ENCODE peak calls at places on chromosomes 11 and 22, in six cellular contexts. H is dorsolateral prefrontal cortex, P is type B pancreatic cell, K is AG10803, W is neural crest cell, V is sigmoid colon. A is an unnamed sample.
A peak's percentile ranks its signal among the peaks of the same experiment; 100 is the strongest.

GRCh38 chr22:47676685-47677084 is 914.2 kb downstream of the TBC1D22A start:
- DNase-seq in H (no peak), P (peak; percentile 29), K (no peak), W (no peak), V (no peak), A (no peak)

GRCh38 chr11:2269601-2270321 is 627 bp downstream of the ASCL2 start:
- DNase-seq in H (no peak), P (peak; percentile 82), K (peak; percentile 44), W (peak; percentile 44), V (no peak), A (peak; percentile 38)

GRCh38 chr22:45268167-45268957 is 16.4 kb upstream of the UPK3A start:
- DNase-seq in H (no peak), P (no peak), K (no peak), W (peak; percentile 53), V (no peak), A (no peak)

GRCh38 chr22:27748355-27749168 is 53.0 kb downstream of the MN1 start:
- DNase-seq in H (no peak), P (no peak), K (peak; percentile 87), W (no peak), V (peak; percentile 69), A (peak; percentile 33)

GRCh38 chr11:9982127-9982795 is 311.8 kb downstream of the SBF2 start:
- DNase-seq in H (no peak), P (no peak), K (peak; percentile 51), W (no peak), V (no peak), A (peak; percentile 77)

GRCh38 chr22:39661501-39661841 is 90.9 kb downstream of the CACNA1I start:
- DNase-seq in H (no peak), P (no peak), K (no peak), W (no peak), V (no peak), A (no peak)

GRCh38 chr11:117314840-117315239 is 1.2 kb downstream of the BACE1 start:
- DNase-seq in H (no peak), P (no peak), K (no peak), W (no peak), V (peak; percentile 59), A (no peak)

GRCh38 chr11:2380396-2380795 is 3.3 kb downstream of the CD81 start:
- DNase-seq in H (no peak), P (no peak), K (no peak), W (no peak), V (no peak), A (no peak)

GRCh38 chr11:109619498-109619897 is 197.5 kb downstream of the C11orf87 start:
- DNase-seq in H (no peak), P (no peak), K (no peak), W (no peak), V (no peak), A (peak; percentile 95)

GRCh38 chr11:59550842-59551650 is 39.7 kb downstream of the OR4D9 start:
- DNase-seq in H (peak; percentile 67), P (peak; percentile 82), K (peak; percentile 91), W (peak; percentile 83), V (peak; percentile 92), A (peak; percentile 80)

GRCh38 chr11:33701831-33702230 is 1.2 kb upstream of the C11orf91 start:
- DNase-seq in H (no peak), P (no peak), K (peak; percentile 81), W (no peak), V (no peak), A (peak; percentile 78)

GRCh38 chr22:25554321-25555088 is 10.0 kb upstream of the GRK3 start:
- DNase-seq in H (no peak), P (no peak), K (no peak), W (no peak), V (no peak), A (no peak)

GRCh38 chr22:46537221-46537945 is at the start of gene CELSR1:
- DNase-seq in H (no peak), P (peak; percentile 85), K (no peak), W (peak; percentile 29), V (no peak), A (peak; percentile 58)

GRCh38 chr22:28021998-28022660 is 103.1 kb upstream of the PITPNB start:
- DNase-seq in H (peak; percentile 15), P (no peak), K (no peak), W (no peak), V (peak; percentile 61), A (no peak)

GRCh38 chr22:49933236-49933921 is 14.9 kb downstream of the CRELD2 start:
- DNase-seq in H (peak; percentile 77), P (no peak), K (no peak), W (no peak), V (peak; percentile 94), A (no peak)

GRCh38 chr11:43738600-43739409 is 58.3 kb downstream of the HSD17B12 start:
- DNase-seq in H (no peak), P (no peak), K (peak; percentile 80), W (no peak), V (no peak), A (peak; percentile 54)

GRCh38 chr11:17719028-17719939 is at the start of gene MYOD1:
- DNase-seq in H (no peak), P (no peak), K (no peak), W (no peak), V (peak; percentile 63), A (peak; percentile 33)

GRCh38 chr22:21978564-21979386 is 3.8 kb downstream of the TOP3B start:
- DNase-seq in H (no peak), P (no peak), K (no peak), W (no peak), V (peak; percentile 18), A (no peak)

GRCh38 chr11:71931245-71931602 is 2.4 kb downstream of the RNF121 start:
- DNase-seq in H (no peak), P (no peak), K (no peak), W (no peak), V (no peak), A (no peak)

GRCh38 chr11:47162426-47162825 is 14.3 kb downstream of the ARFGAP2 start:
- DNase-seq in H (no peak), P (no peak), K (no peak), W (no peak), V (no peak), A (no peak)

GRCh38 chr11:13010737-13011342 is 1.7 kb downstream of the RASSF10 start:
- DNase-seq in H (no peak), P (peak; percentile 68), K (no peak), W (peak; percentile 16), V (no peak), A (peak; percentile 41)

GRCh38 chr11:86623041-86623621 is 49.3 kb downstream of the ME3 start:
- DNase-seq in H (no peak), P (no peak), K (peak; percentile 64), W (no peak), V (no peak), A (peak; percentile 99)

GRCh38 chr11:72430743-72431570 is 3.4 kb downstream of the CLPB start:
- DNase-seq in H (peak; percentile 57), P (no peak), K (peak; percentile 61), W (peak; percentile 16), V (no peak), A (no peak)

GRCh38 chr11:68954970-68955958 is 25.5 kb downstream of the MRGPRD start:
- DNase-seq in H (no peak), P (no peak), K (no peak), W (no peak), V (peak; percentile 93), A (no peak)

GRCh38 chr11:68958211-68958610 is 22.6 kb downstream of the MRGPRD start:
- DNase-seq in H (no peak), P (no peak), K (no peak), W (no peak), V (no peak), A (no peak)

GRCh38 chr11:68959465-68960298 is 21.1 kb downstream of the MRGPRD start:
- DNase-seq in H (no peak), P (no peak), K (no peak), W (no peak), V (no peak), A (no peak)

GRCh38 chr11:68956547-68957254 is 24.1 kb downstream of the MRGPRD start:
- DNase-seq in H (no peak), P (no peak), K (no peak), W (no peak), V (peak; percentile 72), A (no peak)

GRCh38 chr11:68956142-68956541 is 24.6 kb downstream of the MRGPRD start:
- DNase-seq in H (no peak), P (no peak), K (no peak), W (peak; percentile 23), V (peak; percentile 69), A (no peak)
- TF ChIP-seq CTCF in H (no peak), P (peak; percentile 47), K (peak; percentile 14), W (peak; percentile 37), V (no peak), A (peak; percentile 48)

GRCh38 chr11:65468874-65469333 is 29.9 kb upstream of the MALAT1 start:
- DNase-seq in H (no peak), P (no peak), K (peak; percentile 19), W (no peak), V (peak; percentile 78), A (peak; percentile 80)
- TF ChIP-seq CTCF in H (peak; percentile 57), P (peak; percentile 60), K (peak; percentile 43), W (peak; percentile 14), V (no peak), A (peak; percentile 98)

DNA sequence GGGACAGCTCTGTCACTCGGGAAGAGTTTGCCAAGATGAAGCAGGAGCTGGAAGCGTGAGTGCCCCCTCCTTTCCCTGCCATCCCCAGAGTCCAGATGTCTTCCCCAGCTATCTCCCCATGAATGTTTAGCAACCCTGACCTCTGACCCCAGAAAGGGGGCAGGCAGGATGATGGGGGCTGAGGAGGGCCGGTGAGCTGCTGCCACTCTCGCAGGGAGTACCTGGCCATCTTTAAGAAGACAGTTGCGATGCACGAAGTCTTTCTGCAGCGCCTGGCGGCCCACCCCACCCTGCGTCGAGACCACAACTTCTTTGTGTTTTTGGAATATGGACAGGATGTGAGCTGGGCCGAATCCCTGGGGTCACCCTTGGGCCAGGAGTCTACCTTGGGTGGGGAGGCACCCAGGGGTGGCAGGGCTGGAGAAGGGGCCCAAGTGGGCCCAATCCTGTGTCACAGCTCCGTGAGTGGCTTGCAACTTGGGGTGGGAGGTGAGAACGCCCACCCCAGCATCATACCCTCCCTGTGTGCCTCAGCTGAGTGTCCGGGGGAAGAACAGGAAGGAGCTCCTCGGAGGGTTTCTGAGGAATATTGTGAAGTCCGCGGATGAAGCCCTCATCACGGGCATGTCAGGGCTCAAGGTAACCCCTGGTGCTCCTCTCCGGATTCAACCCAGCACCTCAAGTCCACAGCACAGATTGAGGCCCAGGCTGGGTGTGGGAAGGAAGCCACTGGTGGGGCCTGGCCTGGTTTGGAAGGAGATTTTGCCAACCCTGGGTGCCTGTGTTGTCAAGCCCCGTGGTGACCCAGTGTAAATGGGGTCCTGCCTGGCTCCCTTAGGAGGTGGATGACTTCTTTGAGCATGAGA is 7.5 kb downstream of the CFL1 start:
- DNase-seq in H (no peak), P (no peak), K (no peak), W (no peak), V (peak; percentile 62), A (no peak)
- TF ChIP-seq CTCF in H (no peak), P (no peak), K (no peak), W (no peak), V (no peak), A (no peak)

GRCh38 chr11:69841859-69842698 is 22.9 kb upstream of the FGF3 start:
- DNase-seq in H (no peak), P (no peak), K (no peak), W (no peak), V (no peak), A (no peak)
- TF ChIP-seq CTCF in H (no peak), P (peak; percentile 63), K (peak; percentile 43), W (peak; percentile 55), V (no peak), A (peak; percentile 61)

GRCh38 chr11:93648168-93648567 is 13.3 kb upstream of the CEP295 start:
- DNase-seq in H (no peak), P (no peak), K (peak; percentile 27), W (no peak), V (no peak), A (no peak)
- TF ChIP-seq CTCF in H (no peak), P (peak; percentile 56), K (peak; percentile 47), W (peak; percentile 50), V (no peak), A (peak; percentile 59)